ENCODE peak calls at places on chromosomes 12 and 14, in nine cellular contexts. H is body of pancreas; O is mucosa of gallbladder; G is HuH-7; C is stomach; Z is upper lobe of right lung; U is activated naive CD4-positive, alpha-beta T cell; D is stimulated activated CD4-positive, alpha-beta T cell treated with anti-CD3 and anti-CD28 coated beads, Interleukin-1b, Interleukin-23, amount 100 ng/mL, for 24 hours; L is NCI-H2029. F is an unnamed sample.

GRCh38 chr12:46404225-46404631 is 31.7 kb upstream of the SLC38A2 start:
- DNase-seq in D (no peak), G (no peak), U (no peak), C (no peak), Z (no peak), L (no peak), O (no peak), H (no peak), F (no peak)

GRCh38 chr14:93676416-93676958 is 111.8 kb downstream of the PRIMA1 start:
- DNase-seq in Z (no peak), O (no peak), L (no peak), U (no peak), G (no peak), C (no peak), H (no peak), D (no peak), F (no peak)

GRCh38 chr14:59356298-59356697 is 108.9 kb downstream of the GPR135 start:
- DNase-seq in H (no peak), O (no peak), D (no peak), U (no peak), L (peak; percentile 93), C (no peak), G (no peak), Z (no peak), F (no peak)

GRCh38 chr12:47797432-47797831 is 22.3 kb downstream of the HDAC7 start:
- DNase-seq in U (no peak), C (peak; percentile 49), O (no peak), Z (no peak), H (no peak), D (no peak), G (peak; percentile 61), L (no peak), F (no peak)

GRCh38 chr14:99703381-99703780 is 19.3 kb downstream of the CYP46A1 start:
- DNase-seq in Z (no peak), C (no peak), O (no peak), G (no peak), L (no peak), D (no peak), U (no peak), H (no peak), F (no peak)

GRCh38 chr12:19912996-19913395 is 455.3 kb upstream of the PDE3A start:
- DNase-seq in G (peak; percentile 25), U (no peak), L (no peak), C (no peak), O (peak; percentile 58), D (no peak), Z (no peak), H (no peak), F (peak; percentile 36)

GRCh38 chr14:78704965-78705364 is 534.8 kb downstream of the NRXN3 start:
- DNase-seq in L (no peak), D (no peak), Z (no peak), G (no peak), U (no peak), O (no peak), C (no peak), H (no peak), F (no peak)

GRCh38 chr12:45974171-45974719 is 16.1 kb downstream of the SCAF11 start:
- DNase-seq in C (no peak), G (no peak), L (no peak), U (no peak), D (no peak), Z (no peak), O (no peak), H (no peak), F (no peak)

GRCh38 chr12:100574262-100575074 is 984 bp downstream of the GAS2L3 start:
- DNase-seq in C (no peak), O (no peak), Z (no peak), H (no peak), G (no peak), D (no peak), L (peak; percentile 23), U (no peak), F (no peak)

GRCh38 chr14:74616996-74617700 is 5.1 kb upstream of the LTBP2 start:
- DNase-seq in O (no peak), H (no peak), L (no peak), C (no peak), U (no peak), D (no peak), G (no peak), Z (no peak), F (no peak)

GRCh38 chr12:50221228-50222008 is 54.2 kb upstream of the CERS5 start:
- DNase-seq in O (no peak), D (no peak), U (no peak), Z (no peak), C (no peak), H (no peak), L (peak; percentile 13), G (peak; percentile 46), F (no peak)

GRCh38 chr14:22748691-22749090 is 17.8 kb upstream of the OXA1L start:
- DNase-seq in U (no peak), H (no peak), C (no peak), Z (no peak), L (peak; percentile 13), G (no peak), O (no peak), D (no peak), F (no peak)

GRCh38 chr12:79407671-79408622 is 282.8 kb downstream of the PAWR start:
- DNase-seq in O (peak; percentile 63), C (peak; percentile 57), H (peak; percentile 48), Z (no peak), D (no peak), G (peak; percentile 42), L (no peak), U (no peak), F (peak; percentile 62)

GRCh38 chr12:69415471-69416275 is 54.5 kb upstream of the FRS2 start:
- DNase-seq in G (peak; percentile 51), O (peak; percentile 59), Z (no peak), C (peak; percentile 50), D (no peak), H (peak; percentile 56), U (no peak), L (peak; percentile 6), F (peak; percentile 21)

GRCh38 chr14:60723218-60724079 is 702 bp downstream of the SIX4 start:
- DNase-seq in H (peak; percentile 56), D (no peak), O (peak; percentile 28), L (peak; percentile 85), U (no peak), G (peak; percentile 44), C (peak; percentile 54), Z (peak; percentile 75), F (no peak)

GRCh38 chr14:61478971-61479473 is 157.6 kb downstream of the PRKCH start:
- DNase-seq in L (no peak), G (no peak), C (no peak), U (no peak), H (no peak), Z (no peak), O (no peak), D (no peak), F (no peak)

GRCh38 chr12:104956870-104957301 is 1.2 kb downstream of the SLC41A2 start:
- DNase-seq in C (no peak), L (no peak), O (no peak), G (no peak), Z (no peak), D (no peak), U (no peak), H (no peak), F (peak; percentile 80)

GRCh38 chr12:94616217-94616729 is 34.1 kb downstream of the TMCC3 start:
- DNase-seq in D (no peak), G (no peak), C (peak; percentile 47), H (no peak), L (no peak), U (no peak), O (peak; percentile 22), Z (no peak), F (no peak)

GRCh38 chr12:6460751-6461371 is 9.0 kb downstream of the TAPBPL start:
- DNase-seq in U (no peak), L (no peak), C (no peak), O (no peak), Z (no peak), D (no peak), H (no peak), G (no peak), F (no peak)

GRCh38 chr14:63672417-63673180 is 30.9 kb upstream of the WDR89 start:
- DNase-seq in C (no peak), Z (no peak), L (no peak), O (peak; percentile 72), H (no peak), U (no peak), D (no peak), G (no peak), F (no peak)

GRCh38 chr14:52514046-52514811 is 38.1 kb downstream of the TXNDC16 start:
- DNase-seq in O (no peak), Z (no peak), U (no peak), L (no peak), G (no peak), D (no peak), H (no peak), C (no peak), F (no peak)

GRCh38 chr14:80316426-80316825 is 105.1 kb upstream of the DIO2 start:
- DNase-seq in L (no peak), U (no peak), G (no peak), Z (no peak), H (no peak), D (no peak), C (no peak), O (no peak), F (no peak)

GRCh38 chr12:24996102-24996797 is 47.3 kb upstream of the BCAT1 start:
- DNase-seq in H (no peak), D (no peak), G (no peak), O (no peak), Z (no peak), L (no peak), U (no peak), C (no peak), F (no peak)

GRCh38 chr12:110684322-110684836 is 4.5 kb downstream of the HVCN1 start:
- DNase-seq in H (no peak), D (no peak), G (no peak), Z (no peak), L (peak; percentile 34), C (no peak), O (no peak), U (no peak), F (peak; percentile 27)

GRCh38 chr14:45949479-45949878 is 696.5 kb upstream of the MIS18BP1 start:
- DNase-seq in Z (no peak), U (no peak), O (no peak), L (no peak), C (no peak), G (no peak), D (no peak), H (no peak), F (no peak)

GRCh38 chr12:113700943-113701342 is 229.3 kb upstream of the LHX5 start:
- DNase-seq in H (no peak), C (no peak), D (no peak), L (no peak), O (no peak), G (no peak), Z (no peak), U (no peak), F (no peak)

GRCh38 chr12:119512772-119513497 is 80.6 kb upstream of the TMEM233 start:
- DNase-seq in H (no peak), C (no peak), L (no peak), O (no peak), U (no peak), Z (no peak), D (no peak), G (peak; percentile 7), F (no peak)

GRCh38 chr12:5201554-5202243 is 158.0 kb downstream of the KCNA5 start:
- DNase-seq in Z (no peak), U (no peak), D (no peak), G (no peak), H (no peak), L (peak; percentile 96), C (no peak), O (no peak), F (no peak)